ENCODE peak calls at places on chromosomes 11 and 22, in five cellular contexts. One of them, this sample, is unnamed.
A peak's percentile ranks its signal among the peaks of the same experiment; 100 is the strongest.

GRCh38 chr22:49307870-49308269 is 519.8 kb downstream of the BRD1 start:
- DNase-seq in astrocyte of the spinal cord: no peak
- DNase-seq in brain microvascular endothelial cell: no peak
- DNase-seq in cardiac fibroblast: no peak
- DNase-seq in dorsolateral prefrontal cortex: peak; percentile 5
- DNase-seq in this sample: no peak

GRCh38 chr11:103494491-103494890 is 385.3 kb downstream of the DYNC2H1 start:
- DNase-seq in astrocyte of the spinal cord: no peak
- DNase-seq in brain microvascular endothelial cell: no peak
- DNase-seq in cardiac fibroblast: no peak
- DNase-seq in dorsolateral prefrontal cortex: no peak
- DNase-seq in this sample: peak; percentile 82

GRCh38 chr22:28231423-28231822 is 312.4 kb upstream of the PITPNB start:
- DNase-seq in astrocyte of the spinal cord: peak; percentile 74
- DNase-seq in brain microvascular endothelial cell: peak; percentile 39
- DNase-seq in cardiac fibroblast: peak; percentile 47
- DNase-seq in dorsolateral prefrontal cortex: no peak
- DNase-seq in this sample: no peak

GRCh38 chr11:106186630-106187029 is 109.2 kb downstream of the AASDHPPT start:
- DNase-seq in astrocyte of the spinal cord: no peak
- DNase-seq in brain microvascular endothelial cell: no peak
- DNase-seq in cardiac fibroblast: peak; percentile 41
- DNase-seq in dorsolateral prefrontal cortex: no peak
- DNase-seq in this sample: no peak

GRCh38 chr11:79419120-79419519 is 21.7 kb downstream of the TENM4 start:
- DNase-seq in astrocyte of the spinal cord: peak; percentile 82
- DNase-seq in brain microvascular endothelial cell: peak; percentile 56
- DNase-seq in cardiac fibroblast: peak; percentile 85
- DNase-seq in dorsolateral prefrontal cortex: no peak
- DNase-seq in this sample: peak; percentile 88

GRCh38 chr11:93510196-93510898 is 32.8 kb downstream of the SMCO4 start:
- DNase-seq in astrocyte of the spinal cord: no peak
- DNase-seq in brain microvascular endothelial cell: no peak
- DNase-seq in cardiac fibroblast: no peak
- DNase-seq in dorsolateral prefrontal cortex: no peak
- DNase-seq in this sample: no peak

GRCh38 chr11:98625526-98625925 is 395.2 kb upstream of the CNTN5 start:
- DNase-seq in astrocyte of the spinal cord: no peak
- DNase-seq in brain microvascular endothelial cell: no peak
- DNase-seq in cardiac fibroblast: no peak
- DNase-seq in dorsolateral prefrontal cortex: no peak
- DNase-seq in this sample: no peak

GRCh38 chr11:35216962-35217667 is 78.1 kb downstream of the CD44 start:
- DNase-seq in astrocyte of the spinal cord: no peak
- DNase-seq in brain microvascular endothelial cell: no peak
- DNase-seq in cardiac fibroblast: no peak
- DNase-seq in dorsolateral prefrontal cortex: no peak
- DNase-seq in this sample: no peak

GRCh38 chr11:131537196-131537595 is 166.8 kb downstream of the NTM start:
- DNase-seq in astrocyte of the spinal cord: no peak
- DNase-seq in brain microvascular endothelial cell: no peak
- DNase-seq in cardiac fibroblast: no peak
- DNase-seq in dorsolateral prefrontal cortex: no peak
- DNase-seq in this sample: no peak

GRCh38 chr11:132632641-132633124 is 899.6 kb downstream of the OPCML start:
- DNase-seq in astrocyte of the spinal cord: peak; percentile 95
- DNase-seq in brain microvascular endothelial cell: peak; percentile 99
- DNase-seq in cardiac fibroblast: peak; percentile 99
- DNase-seq in dorsolateral prefrontal cortex: peak; percentile 46
- DNase-seq in this sample: peak; percentile 98

GRCh38 chr11:132627981-132628380 is 904.3 kb downstream of the OPCML start:
- DNase-seq in astrocyte of the spinal cord: no peak
- DNase-seq in brain microvascular endothelial cell: no peak
- DNase-seq in cardiac fibroblast: no peak
- DNase-seq in dorsolateral prefrontal cortex: no peak
- DNase-seq in this sample: no peak

GRCh38 chr11:132626446-132626845 is 905.9 kb downstream of the OPCML start:
- DNase-seq in astrocyte of the spinal cord: no peak
- DNase-seq in brain microvascular endothelial cell: no peak
- DNase-seq in cardiac fibroblast: no peak
- DNase-seq in dorsolateral prefrontal cortex: no peak
- DNase-seq in this sample: no peak

GRCh38 chr11:132631956-132632355 is 900.3 kb downstream of the OPCML start:
- DNase-seq in astrocyte of the spinal cord: no peak
- DNase-seq in brain microvascular endothelial cell: no peak
- DNase-seq in cardiac fibroblast: no peak
- DNase-seq in dorsolateral prefrontal cortex: no peak
- DNase-seq in this sample: peak; percentile 36
- TF ChIP-seq CTCF in astrocyte of the spinal cord: no peak
- TF ChIP-seq CTCF in brain microvascular endothelial cell: no peak
- TF ChIP-seq CTCF in cardiac fibroblast: no peak
- TF ChIP-seq CTCF in dorsolateral prefrontal cortex: no peak
- TF ChIP-seq CTCF in this sample: no peak

GRCh38 chr22:41397143-41397811 is 15.5 kb downstream of the TEF start:
- DNase-seq in astrocyte of the spinal cord: no peak
- DNase-seq in brain microvascular endothelial cell: no peak
- DNase-seq in cardiac fibroblast: no peak
- DNase-seq in dorsolateral prefrontal cortex: no peak
- DNase-seq in this sample: no peak
- H3K4me3 ChIP-seq in astrocyte of the spinal cord: no peak overlapping the region
- H3K4me3 ChIP-seq in brain microvascular endothelial cell: no peak overlapping the region
- H3K4me3 ChIP-seq in cardiac fibroblast: no peak overlapping the region
- H3K4me3 ChIP-seq in dorsolateral prefrontal cortex: no peak overlapping the region
- H3K4me3 ChIP-seq in this sample: no peak overlapping the region

GRCh38 chr11:125223901-125224331 is 59.4 kb downstream of the PKNOX2 start:
- DNase-seq in astrocyte of the spinal cord: no peak
- DNase-seq in brain microvascular endothelial cell: no peak
- DNase-seq in cardiac fibroblast: no peak
- DNase-seq in dorsolateral prefrontal cortex: no peak
- DNase-seq in this sample: no peak

GRCh38 chr11:125226701-125227100 is 62.1 kb downstream of the PKNOX2 start:
- DNase-seq in astrocyte of the spinal cord: no peak
- DNase-seq in brain microvascular endothelial cell: no peak
- DNase-seq in cardiac fibroblast: no peak
- DNase-seq in dorsolateral prefrontal cortex: no peak
- DNase-seq in this sample: no peak

GRCh38 chr11:125225401-125225800 is 60.9 kb downstream of the PKNOX2 start:
- DNase-seq in astrocyte of the spinal cord: no peak
- DNase-seq in brain microvascular endothelial cell: no peak
- DNase-seq in cardiac fibroblast: no peak
- DNase-seq in dorsolateral prefrontal cortex: no peak
- DNase-seq in this sample: no peak

GRCh38 chr11:125222494-125222893 is 57.9 kb downstream of the PKNOX2 start:
- DNase-seq in astrocyte of the spinal cord: no peak
- DNase-seq in brain microvascular endothelial cell: no peak
- DNase-seq in cardiac fibroblast: no peak
- DNase-seq in dorsolateral prefrontal cortex: no peak
- DNase-seq in this sample: no peak

GRCh38 chr11:125224391-125225015 is 60.0 kb downstream of the PKNOX2 start:
- DNase-seq in astrocyte of the spinal cord: peak; percentile 19
- DNase-seq in brain microvascular endothelial cell: peak; percentile 51
- DNase-seq in cardiac fibroblast: peak; percentile 51
- DNase-seq in dorsolateral prefrontal cortex: peak; percentile 32
- DNase-seq in this sample: no peak
- TF ChIP-seq CTCF in astrocyte of the spinal cord: peak; percentile 30
- TF ChIP-seq CTCF in brain microvascular endothelial cell: peak; percentile 60
- TF ChIP-seq CTCF in cardiac fibroblast: peak; percentile 30
- TF ChIP-seq CTCF in dorsolateral prefrontal cortex: peak; percentile 26
- TF ChIP-seq CTCF in this sample: peak; percentile 16

GRCh38 chr11:86805873-86806310 is 5.5 kb downstream of the PRSS23 start:
- DNase-seq in astrocyte of the spinal cord: no peak
- DNase-seq in brain microvascular endothelial cell: no peak
- DNase-seq in cardiac fibroblast: peak; percentile 76
- DNase-seq in dorsolateral prefrontal cortex: no peak
- DNase-seq in this sample: peak; percentile 65

GRCh38 chr11:86803641-86804040 is 3.3 kb downstream of the PRSS23 start:
- DNase-seq in astrocyte of the spinal cord: no peak
- DNase-seq in brain microvascular endothelial cell: no peak
- DNase-seq in cardiac fibroblast: peak; percentile 38
- DNase-seq in dorsolateral prefrontal cortex: no peak
- DNase-seq in this sample: no peak

GRCh38 chr11:86806903-86807302 is 6.6 kb downstream of the PRSS23 start:
- DNase-seq in astrocyte of the spinal cord: no peak
- DNase-seq in brain microvascular endothelial cell: no peak
- DNase-seq in cardiac fibroblast: no peak
- DNase-seq in dorsolateral prefrontal cortex: no peak
- DNase-seq in this sample: no peak

GRCh38 chr11:86803136-86803535 is 2.8 kb downstream of the PRSS23 start:
- DNase-seq in astrocyte of the spinal cord: no peak
- DNase-seq in brain microvascular endothelial cell: no peak
- DNase-seq in cardiac fibroblast: no peak
- DNase-seq in dorsolateral prefrontal cortex: no peak
- DNase-seq in this sample: no peak

DNA sequence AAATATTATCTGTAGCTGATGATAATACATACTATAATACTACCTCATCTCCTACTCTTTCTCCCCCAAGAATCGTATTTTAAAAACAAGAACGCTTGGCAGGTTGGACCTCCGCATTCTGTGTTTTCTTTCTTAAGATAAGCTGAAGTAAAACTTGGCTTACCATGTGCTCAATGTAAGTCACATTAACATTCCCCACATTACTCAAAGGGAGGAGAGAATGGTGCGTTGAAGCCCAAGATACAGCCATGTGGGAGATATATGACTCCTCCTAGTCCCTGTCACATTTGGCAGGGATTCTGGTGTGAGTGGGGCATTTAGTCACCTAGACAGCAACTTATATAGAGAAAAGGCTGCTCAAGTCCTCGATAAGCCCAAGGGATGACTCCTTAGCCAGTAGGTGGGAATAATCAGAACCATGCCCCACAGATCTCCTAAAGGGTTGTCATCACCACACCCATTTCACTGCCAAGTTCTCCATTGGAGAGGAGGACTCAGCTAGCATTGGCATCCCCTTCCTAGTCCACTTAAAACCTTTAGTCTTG is 4.6 kb downstream of the PRSS23 start:
- DNase-seq in astrocyte of the spinal cord: no peak
- DNase-seq in brain microvascular endothelial cell: no peak
- DNase-seq in cardiac fibroblast: peak; percentile 61
- DNase-seq in dorsolateral prefrontal cortex: no peak
- DNase-seq in this sample: no peak
- H3K4me3 ChIP-seq in astrocyte of the spinal cord: no peak overlapping the region
- H3K4me3 ChIP-seq in brain microvascular endothelial cell: no peak overlapping the region
- H3K4me3 ChIP-seq in cardiac fibroblast: no peak overlapping the region
- H3K4me3 ChIP-seq in dorsolateral prefrontal cortex: no peak overlapping the region
- H3K4me3 ChIP-seq in this sample: no peak overlapping the region

DNA sequence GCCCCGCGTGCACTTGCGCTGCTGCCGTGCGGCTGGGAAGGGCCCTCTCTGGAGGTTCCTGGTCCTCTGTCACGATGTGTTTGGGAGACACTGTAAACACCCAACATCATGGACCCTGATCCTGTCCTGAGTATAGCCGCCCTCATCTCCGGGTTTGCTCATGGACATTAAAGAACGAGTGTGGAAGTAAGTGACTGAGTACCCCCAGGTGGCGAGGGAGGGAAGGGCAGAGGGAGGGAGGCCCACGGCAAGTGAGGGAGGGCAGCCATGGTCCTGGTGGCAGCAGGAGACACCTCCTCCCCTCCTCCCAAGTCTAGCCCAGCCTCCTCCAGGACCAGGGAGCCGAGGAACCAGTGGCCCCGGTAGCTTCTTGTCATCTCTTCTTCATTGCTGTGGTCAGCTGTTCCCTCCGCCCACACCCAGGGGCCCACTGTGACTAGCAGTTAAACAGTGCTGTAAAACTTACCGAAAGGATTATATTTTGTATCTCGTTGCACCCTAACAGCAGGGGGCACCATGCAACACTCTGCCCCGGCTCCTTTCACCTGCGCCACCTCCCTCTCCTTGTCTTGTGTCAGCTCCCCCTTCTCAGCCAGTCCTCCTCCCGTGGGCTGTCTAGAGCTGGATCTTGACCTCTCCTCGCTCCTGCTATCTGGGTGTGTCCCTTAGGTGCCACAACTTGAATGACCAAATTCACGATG is 566.5 kb upstream of the B3GAT1 start:
- DNase-seq in astrocyte of the spinal cord: no peak
- DNase-seq in brain microvascular endothelial cell: no peak
- DNase-seq in cardiac fibroblast: no peak
- DNase-seq in dorsolateral prefrontal cortex: no peak
- DNase-seq in this sample: no peak
- TF ChIP-seq CTCF in astrocyte of the spinal cord: peak; percentile 4
- TF ChIP-seq CTCF in brain microvascular endothelial cell: peak; percentile 19
- TF ChIP-seq CTCF in cardiac fibroblast: no peak
- TF ChIP-seq CTCF in dorsolateral prefrontal cortex: no peak
- TF ChIP-seq CTCF in this sample: no peak

GRCh38 chr11:14454861-14455632 is 44.6 kb downstream of the COPB1 start:
- DNase-seq in astrocyte of the spinal cord: peak; percentile 61
- DNase-seq in brain microvascular endothelial cell: no peak
- DNase-seq in cardiac fibroblast: peak; percentile 67
- DNase-seq in dorsolateral prefrontal cortex: no peak
- DNase-seq in this sample: peak; percentile 54

GRCh38 chr11:14458377-14458776 is 41.2 kb downstream of the COPB1 start:
- DNase-seq in astrocyte of the spinal cord: no peak
- DNase-seq in brain microvascular endothelial cell: no peak
- DNase-seq in cardiac fibroblast: no peak
- DNase-seq in dorsolateral prefrontal cortex: no peak
- DNase-seq in this sample: no peak

GRCh38 chr11:14451825-14452224 is 47.8 kb downstream of the COPB1 start:
- DNase-seq in astrocyte of the spinal cord: no peak
- DNase-seq in brain microvascular endothelial cell: peak; percentile 48
- DNase-seq in cardiac fibroblast: peak; percentile 32
- DNase-seq in dorsolateral prefrontal cortex: no peak
- DNase-seq in this sample: peak; percentile 45

GRCh38 chr11:14460147-14460546 is 39.5 kb downstream of the COPB1 start:
- DNase-seq in astrocyte of the spinal cord: no peak
- DNase-seq in brain microvascular endothelial cell: no peak
- DNase-seq in cardiac fibroblast: no peak
- DNase-seq in dorsolateral prefrontal cortex: no peak
- DNase-seq in this sample: no peak

DNA sequence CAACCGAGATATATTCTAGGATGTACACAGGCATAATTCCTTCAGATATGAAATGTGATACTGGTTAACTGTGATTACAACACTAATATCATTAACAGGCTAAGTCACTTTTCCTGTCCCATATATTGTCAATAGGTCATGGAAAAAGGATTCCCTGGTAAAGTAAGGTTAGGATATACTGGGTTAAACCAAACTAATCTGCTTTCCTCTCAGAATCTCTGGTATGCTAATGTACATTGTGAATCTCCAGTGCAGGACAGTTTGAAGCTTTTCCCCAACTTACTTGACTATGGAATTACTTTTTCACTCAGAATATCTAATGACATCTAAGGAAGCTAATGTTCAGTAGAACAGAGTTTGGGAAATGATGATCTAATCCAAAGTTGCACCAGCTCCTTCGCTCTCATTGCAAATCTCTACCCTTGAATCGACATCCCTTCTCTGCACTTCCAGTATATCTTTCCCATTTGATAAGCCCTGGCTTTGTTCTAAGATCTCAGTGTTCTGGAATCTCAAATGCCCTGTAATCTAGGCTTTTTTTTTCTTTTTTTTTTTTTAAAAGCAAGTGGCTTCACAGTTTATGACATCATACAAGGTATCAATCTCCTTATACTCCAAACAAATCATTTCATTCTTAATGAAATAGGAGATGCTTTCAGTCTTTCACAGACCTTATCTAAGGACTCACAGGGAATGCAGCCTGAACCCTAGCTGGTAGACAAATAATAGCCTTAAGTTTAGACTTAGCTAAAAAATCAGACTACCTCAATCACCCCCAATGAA is 43.8 kb downstream of the COPB1 start:
- DNase-seq in astrocyte of the spinal cord: no peak
- DNase-seq in brain microvascular endothelial cell: no peak
- DNase-seq in cardiac fibroblast: peak; percentile 24
- DNase-seq in dorsolateral prefrontal cortex: no peak
- DNase-seq in this sample: peak; percentile 46
- H3K4me3 ChIP-seq in astrocyte of the spinal cord: no peak overlapping the region
- H3K4me3 ChIP-seq in brain microvascular endothelial cell: no peak overlapping the region
- H3K4me3 ChIP-seq in cardiac fibroblast: no peak overlapping the region
- H3K4me3 ChIP-seq in dorsolateral prefrontal cortex: no peak overlapping the region
- H3K4me3 ChIP-seq in this sample: no peak overlapping the region

GRCh38 chr11:390175-390574 is 3.8 kb upstream of the PKP3 start:
- DNase-seq in astrocyte of the spinal cord: no peak
- DNase-seq in brain microvascular endothelial cell: no peak
- DNase-seq in cardiac fibroblast: no peak
- DNase-seq in dorsolateral prefrontal cortex: no peak
- DNase-seq in this sample: no peak
- TF ChIP-seq CTCF in astrocyte of the spinal cord: no peak
- TF ChIP-seq CTCF in brain microvascular endothelial cell: no peak
- TF ChIP-seq CTCF in cardiac fibroblast: no peak
- TF ChIP-seq CTCF in dorsolateral prefrontal cortex: no peak
- TF ChIP-seq CTCF in this sample: no peak

This sample was measured in foreskin fibroblast.